ENCODE peak calls at places on chromosomes 1 and 21, in seven cellular contexts. Z is left cardiac atrium; G is activated naive CD4-positive, alpha-beta T cell treated with Interleukin-2 at 50 U/mL for 16 hours; K is stimulated activated CD4-positive, alpha-beta T cell treated with anti-CD3 and anti-CD28 coated beads, Interleukin-4, amount 100 ng/mL, for 48 hours; U is PC-3; M is colonic mucosa; Y is body of pancreas. V is an unnamed sample.

GRCh38 chr21:36282568-36283230 is 37.3 kb upstream of the MORC3 start:
- DNase-seq in Z (no peak), G (no peak), K (no peak), U (no peak), M (no peak), Y (no peak), V (peak)

GRCh38 chr1:25530348-25531081 is 12.9 kb upstream of the LDLRAP1 start:
- DNase-seq in Z (no peak), G (no peak), K (no peak), U (no peak), M (no peak), Y (no peak), V (no peak)

GRCh38 chr1:24348196-24348595 is 29.0 kb downstream of the GRHL3 start:
- DNase-seq in Z (no peak), G (no peak), K (no peak), U (no peak), M (no peak), Y (no peak), V (no peak)

GRCh38 chr1:41955461-41956159 is 36.9 kb upstream of the HIVEP3 start:
- DNase-seq in Z (no peak), G (no peak), K (no peak), U (peak), M (no peak), Y (no peak), V (peak)

GRCh38 chr21:17460094-17460493 is 52.7 kb upstream of the CXADR start:
- DNase-seq in Z (no peak), G (no peak), K (no peak), U (no peak), M (no peak), Y (no peak), V (no peak)

GRCh38 chr21:34023691-34024381 is 49.5 kb upstream of the MRPS6 start:
- DNase-seq in Z (no peak), G (no peak), K (no peak), U (no peak), M (no peak), Y (no peak), V (no peak)

GRCh38 chr1:214524824-214525223 is 26.6 kb downstream of the PTPN14 start:
- DNase-seq in Z (no peak), G (no peak), K (no peak), U (peak), M (no peak), Y (no peak), V (no peak)

GRCh38 chr1:5481889-5482288 is 510.3 kb downstream of the NPHP4 start:
- DNase-seq in Z (no peak), G (peak), K (peak), U (peak), M (no peak), Y (no peak), V (no peak)

GRCh38 chr1:182484531-182485257 is 34.7 kb downstream of the RGSL1 start:
- DNase-seq in Z (no peak), G (no peak), K (no peak), U (peak), M (no peak), Y (no peak), V (no peak)

GRCh38 chr1:86739901-86740507 is 35.6 kb downstream of the SH3GLB1 start:
- DNase-seq in Z (no peak), G (no peak), K (no peak), U (no peak), M (no peak), Y (no peak), V (no peak)

GRCh38 chr1:186974774-186975181 is 146.0 kb downstream of the PLA2G4A start:
- DNase-seq in Z (no peak), G (no peak), K (no peak), U (peak), M (no peak), Y (no peak), V (peak)

GRCh38 chr1:6440198-6441126 is 15.9 kb downstream of the ESPN start:
- DNase-seq in Z (no peak), G (peak), K (peak), U (peak), M (peak), Y (peak), V (no peak)

GRCh38 chr1:152519876-152520275 is 5.6 kb downstream of the CRCT1 start:
- DNase-seq in Z (no peak), G (no peak), K (no peak), U (no peak), M (no peak), Y (no peak), V (no peak)

GRCh38 chr1:185636848-185637247 is 97.3 kb upstream of the HMCN1 start:
- DNase-seq in Z (no peak), G (no peak), K (peak), U (no peak), M (no peak), Y (no peak), V (no peak)

GRCh38 chr1:100606438-100606837 is 68.5 kb downstream of the GPR88 start:
- DNase-seq in Z (peak), G (no peak), K (no peak), U (peak), M (peak), Y (peak), V (no peak)

GRCh38 chr1:183098349-183098748 is 75.1 kb downstream of the LAMC1 start:
- DNase-seq in Z (no peak), G (no peak), K (no peak), U (no peak), M (no peak), Y (no peak), V (no peak)

GRCh38 chr1:3660704-3661103 is 8.4 kb downstream of the TP73 start:
- DNase-seq in Z (no peak), G (no peak), K (no peak), U (no peak), M (no peak), Y (no peak), V (no peak)

GRCh38 chr1:183676515-183677189 is 23.5 kb upstream of the APOBEC4 start:
- DNase-seq in Z (no peak), G (no peak), K (no peak), U (peak), M (no peak), Y (no peak), V (peak)

GRCh38 chr1:186142159-186142558 is 232.9 kb downstream of the TPR start:
- DNase-seq in Z (no peak), G (no peak), K (no peak), U (no peak), M (no peak), Y (no peak), V (no peak)

GRCh38 chr1:161790587-161791317 is 24.6 kb downstream of the ATF6 start:
- DNase-seq in Z (no peak), G (no peak), K (no peak), U (no peak), M (no peak), Y (no peak), V (no peak)

GRCh38 chr1:115430717-115431116 is 92.7 kb upstream of the NGF start:
- DNase-seq in Z (peak), G (no peak), K (no peak), U (peak), M (no peak), Y (no peak), V (peak)

GRCh38 chr1:28160677-28161328 is 15.7 kb downstream of the PTAFR start:
- DNase-seq in Z (no peak), G (no peak), K (no peak), U (peak), M (no peak), Y (no peak), V (peak)

GRCh38 chr1:151849871-151850270 is 3.6 kb downstream of the THEM5 start:
- DNase-seq in Z (no peak), G (no peak), K (no peak), U (no peak), M (no peak), Y (no peak), V (no peak)

GRCh38 chr1:222794656-222795474 is 20.0 kb upstream of the DISP1 start:
- DNase-seq in Z (no peak), G (no peak), K (no peak), U (peak), M (no peak), Y (no peak), V (no peak)

GRCh38 chr1:48679868-48680267 is 96.8 kb downstream of the BEND5 start:
- DNase-seq in Z (no peak), G (no peak), K (no peak), U (no peak), M (no peak), Y (no peak), V (no peak)

GRCh38 chr1:157115851-157116734 is 16.5 kb upstream of the ETV3L start:
- DNase-seq in Z (no peak), G (no peak), K (no peak), U (no peak), M (no peak), Y (no peak), V (no peak)

GRCh38 chr1:27958513-27958912 is 1.3 kb upstream of the XKR8 start:
- DNase-seq in Z (no peak), G (no peak), K (no peak), U (no peak), M (no peak), Y (peak), V (no peak)

GRCh38 chr1:25017436-25018109 is 87.5 kb upstream of the RUNX3 start:
- DNase-seq in Z (no peak), G (no peak), K (no peak), U (no peak), M (no peak), Y (no peak), V (peak)

V was measured in stromal cell of bone marrow.